ENCODE peak calls at places on chromosome 5, in eight cellular contexts. One of them, this sample, is unnamed.

GRCh38 chr5:50667079-50667652 is 729 bp downstream of the PARP8 start:
- DNase-seq in stomach: peak; percentile 63
- DNase-seq in keratinocyte: no peak
- DNase-seq in GM23248: peak; percentile 75
- DNase-seq in CD4-positive, CD25-positive, alpha-beta regulatory T cell: no peak
- DNase-seq in neural progenitor cell: peak; percentile 82
- DNase-seq in Peyer's patch: peak; percentile 70
- DNase-seq in H9: peak; percentile 66
- DNase-seq in this sample: peak; percentile 28

GRCh38 chr5:90558344-90559192 is at the start of gene ADGRV1:
- DNase-seq in H9: peak; percentile 99
- DNase-seq in GM23248: peak; percentile 30
- DNase-seq in Peyer's patch: no peak
- DNase-seq in neural progenitor cell: peak; percentile 99
- DNase-seq in keratinocyte: no peak
- DNase-seq in CD4-positive, CD25-positive, alpha-beta regulatory T cell: no peak
- DNase-seq in stomach: peak; percentile 77
- DNase-seq in this sample: peak; percentile 93

GRCh38 chr5:62044989-62045388 is 261.0 kb upstream of the KIF2A start:
- DNase-seq in H9: no peak
- DNase-seq in GM23248: no peak
- DNase-seq in keratinocyte: no peak
- DNase-seq in CD4-positive, CD25-positive, alpha-beta regulatory T cell: no peak
- DNase-seq in neural progenitor cell: no peak
- DNase-seq in Peyer's patch: no peak
- DNase-seq in stomach: no peak
- DNase-seq in this sample: no peak

GRCh38 chr5:157827429-157827828 is 31.5 kb downstream of the CLINT1 start:
- DNase-seq in keratinocyte: no peak
- DNase-seq in H9: no peak
- DNase-seq in GM23248: peak; percentile 32
- DNase-seq in Peyer's patch: no peak
- DNase-seq in stomach: no peak
- DNase-seq in CD4-positive, CD25-positive, alpha-beta regulatory T cell: no peak
- DNase-seq in neural progenitor cell: no peak
- DNase-seq in this sample: no peak

GRCh38 chr5:74020488-74020887 is 394.5 kb downstream of the ARHGEF28 start:
- DNase-seq in H9: no peak
- DNase-seq in Peyer's patch: no peak
- DNase-seq in stomach: no peak
- DNase-seq in keratinocyte: no peak
- DNase-seq in neural progenitor cell: no peak
- DNase-seq in GM23248: no peak
- DNase-seq in CD4-positive, CD25-positive, alpha-beta regulatory T cell: no peak
- DNase-seq in this sample: no peak

GRCh38 chr5:118405650-118406061 is 582.7 kb downstream of the DTWD2 start:
- DNase-seq in stomach: no peak
- DNase-seq in keratinocyte: no peak
- DNase-seq in Peyer's patch: no peak
- DNase-seq in GM23248: no peak
- DNase-seq in CD4-positive, CD25-positive, alpha-beta regulatory T cell: no peak
- DNase-seq in neural progenitor cell: peak; percentile 35
- DNase-seq in H9: peak; percentile 54
- DNase-seq in this sample: peak; percentile 6

GRCh38 chr5:52204310-52204709 is 583.4 kb upstream of the ITGA1 start:
- DNase-seq in GM23248: no peak
- DNase-seq in stomach: no peak
- DNase-seq in keratinocyte: no peak
- DNase-seq in H9: no peak
- DNase-seq in CD4-positive, CD25-positive, alpha-beta regulatory T cell: no peak
- DNase-seq in Peyer's patch: no peak
- DNase-seq in neural progenitor cell: no peak
- DNase-seq in this sample: no peak

GRCh38 chr5:17148481-17148880 is 69.0 kb upstream of the BASP1 start:
- DNase-seq in Peyer's patch: no peak
- DNase-seq in H9: no peak
- DNase-seq in neural progenitor cell: no peak
- DNase-seq in stomach: no peak
- DNase-seq in GM23248: no peak
- DNase-seq in keratinocyte: no peak
- DNase-seq in CD4-positive, CD25-positive, alpha-beta regulatory T cell: no peak
- DNase-seq in this sample: no peak

GRCh38 chr5:59746261-59746765 is 147.2 kb downstream of the PDE4D start:
- DNase-seq in CD4-positive, CD25-positive, alpha-beta regulatory T cell: no peak
- DNase-seq in stomach: no peak
- DNase-seq in neural progenitor cell: no peak
- DNase-seq in keratinocyte: no peak
- DNase-seq in GM23248: peak; percentile 88
- DNase-seq in Peyer's patch: no peak
- DNase-seq in H9: no peak
- DNase-seq in this sample: no peak

GRCh38 chr5:40736103-40736875 is 19.5 kb downstream of the TTC33 start:
- DNase-seq in stomach: no peak
- DNase-seq in H9: no peak
- DNase-seq in keratinocyte: peak; percentile 17
- DNase-seq in CD4-positive, CD25-positive, alpha-beta regulatory T cell: peak; percentile 73
- DNase-seq in Peyer's patch: no peak
- DNase-seq in GM23248: peak; percentile 68
- DNase-seq in neural progenitor cell: peak; percentile 37
- DNase-seq in this sample: no peak

GRCh38 chr5:143101134-143101533 is 302.4 kb downstream of the NR3C1 start:
- DNase-seq in GM23248: no peak
- DNase-seq in stomach: no peak
- DNase-seq in Peyer's patch: no peak
- DNase-seq in H9: no peak
- DNase-seq in neural progenitor cell: no peak
- DNase-seq in CD4-positive, CD25-positive, alpha-beta regulatory T cell: peak; percentile 76
- DNase-seq in keratinocyte: no peak
- DNase-seq in this sample: no peak

GRCh38 chr5:103800728-103801127 is 238.1 kb upstream of the NUDT12 start:
- DNase-seq in stomach: no peak
- DNase-seq in neural progenitor cell: no peak
- DNase-seq in CD4-positive, CD25-positive, alpha-beta regulatory T cell: no peak
- DNase-seq in keratinocyte: no peak
- DNase-seq in Peyer's patch: no peak
- DNase-seq in GM23248: no peak
- DNase-seq in H9: no peak
- DNase-seq in this sample: no peak

GRCh38 chr5:139164020-139164419 is 34.1 kb downstream of the SIL1 start:
- DNase-seq in Peyer's patch: no peak
- DNase-seq in neural progenitor cell: no peak
- DNase-seq in H9: no peak
- DNase-seq in GM23248: peak; percentile 25
- DNase-seq in stomach: no peak
- DNase-seq in keratinocyte: no peak
- DNase-seq in CD4-positive, CD25-positive, alpha-beta regulatory T cell: no peak
- DNase-seq in this sample: no peak

GRCh38 chr5:180373475-180374269 is 20.5 kb upstream of the GFPT2 start:
- DNase-seq in Peyer's patch: no peak
- DNase-seq in stomach: no peak
- DNase-seq in H9: no peak
- DNase-seq in keratinocyte: no peak
- DNase-seq in CD4-positive, CD25-positive, alpha-beta regulatory T cell: no peak
- DNase-seq in GM23248: no peak
- DNase-seq in neural progenitor cell: no peak
- DNase-seq in this sample: no peak

GRCh38 chr5:43514471-43514815 is 505 bp downstream of the C5orf34 start:
- DNase-seq in keratinocyte: no peak
- DNase-seq in H9: no peak
- DNase-seq in GM23248: peak; percentile 93
- DNase-seq in CD4-positive, CD25-positive, alpha-beta regulatory T cell: no peak
- DNase-seq in stomach: no peak
- DNase-seq in neural progenitor cell: no peak
- DNase-seq in Peyer's patch: no peak
- DNase-seq in this sample: peak; percentile 6

GRCh38 chr5:68953151-68953884 is 140.5 kb upstream of the SLC30A5 start:
- DNase-seq in keratinocyte: no peak
- DNase-seq in neural progenitor cell: no peak
- DNase-seq in CD4-positive, CD25-positive, alpha-beta regulatory T cell: no peak
- DNase-seq in GM23248: no peak
- DNase-seq in stomach: no peak
- DNase-seq in H9: no peak
- DNase-seq in Peyer's patch: no peak
- DNase-seq in this sample: no peak

GRCh38 chr5:123080215-123080614 is 8.8 kb upstream of the PRDM6 start:
- DNase-seq in stomach: no peak
- DNase-seq in keratinocyte: no peak
- DNase-seq in H9: no peak
- DNase-seq in GM23248: no peak
- DNase-seq in CD4-positive, CD25-positive, alpha-beta regulatory T cell: no peak
- DNase-seq in Peyer's patch: no peak
- DNase-seq in neural progenitor cell: no peak
- DNase-seq in this sample: no peak

GRCh38 chr5:177116631-177117373 is 16.8 kb upstream of the NSD1 start:
- DNase-seq in Peyer's patch: peak; percentile 78
- DNase-seq in CD4-positive, CD25-positive, alpha-beta regulatory T cell: peak; percentile 89
- DNase-seq in neural progenitor cell: peak; percentile 61
- DNase-seq in H9: peak; percentile 92
- DNase-seq in stomach: peak; percentile 89
- DNase-seq in GM23248: peak; percentile 88
- DNase-seq in keratinocyte: peak; percentile 9
- DNase-seq in this sample: no peak

GRCh38 chr5:92641031-92641962 is 939.7 kb downstream of the NR2F1-AS1 start:
- DNase-seq in stomach: no peak
- DNase-seq in keratinocyte: no peak
- DNase-seq in GM23248: peak; percentile 56
- DNase-seq in CD4-positive, CD25-positive, alpha-beta regulatory T cell: no peak
- DNase-seq in Peyer's patch: no peak
- DNase-seq in H9: no peak
- DNase-seq in neural progenitor cell: no peak
- DNase-seq in this sample: no peak

GRCh38 chr5:169065400-169065799 is 235.5 kb downstream of the SLIT3 start:
- DNase-seq in H9: no peak
- DNase-seq in keratinocyte: no peak
- DNase-seq in GM23248: peak; percentile 17
- DNase-seq in CD4-positive, CD25-positive, alpha-beta regulatory T cell: no peak
- DNase-seq in Peyer's patch: no peak
- DNase-seq in stomach: no peak
- DNase-seq in neural progenitor cell: no peak
- DNase-seq in this sample: no peak
- H3K9me3 ChIP-seq in H9: no peaks in the 10 kb centered on the region
- H3K9me3 ChIP-seq in keratinocyte: no peaks in the 10 kb centered on the region
- H3K9me3 ChIP-seq in GM23248: no peaks in the 10 kb centered on the region
- H3K9me3 ChIP-seq in CD4-positive, CD25-positive, alpha-beta regulatory T cell: no peaks in the 10 kb centered on the region
- H3K9me3 ChIP-seq in Peyer's patch: no peaks in the 10 kb centered on the region
- H3K9me3 ChIP-seq in stomach: no peaks in the 10 kb centered on the region
- H3K9me3 ChIP-seq in neural progenitor cell: no peaks in the 10 kb centered on the region
- H3K9me3 ChIP-seq in this sample: no peaks in the 10 kb centered on the region

DNA sequence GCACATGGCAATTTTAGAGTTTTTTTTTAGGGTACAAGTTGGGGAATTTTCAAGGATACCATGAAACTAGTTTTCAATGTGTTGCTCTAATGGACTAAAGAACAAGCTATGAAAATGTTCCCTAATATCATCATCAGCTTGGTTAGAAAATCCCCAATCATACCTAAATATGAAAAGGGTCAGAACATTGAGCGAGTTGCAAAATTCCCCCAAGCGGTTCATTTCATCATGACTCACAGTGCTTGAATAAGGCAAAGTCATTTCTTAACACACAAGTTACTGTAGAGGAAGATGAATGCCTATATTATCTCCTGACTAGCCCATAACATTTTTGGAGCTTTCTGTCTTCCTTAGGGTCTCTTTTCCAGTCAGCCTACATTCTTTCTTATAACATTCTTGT is 62.7 kb downstream of the ST8SIA4 start:
- DNase-seq in Peyer's patch: no peak
- DNase-seq in GM23248: peak; percentile 39
- DNase-seq in H9: no peak
- DNase-seq in keratinocyte: no peak
- DNase-seq in stomach: no peak
- DNase-seq in neural progenitor cell: no peak
- DNase-seq in CD4-positive, CD25-positive, alpha-beta regulatory T cell: peak; percentile 50
- DNase-seq in this sample: no peak
- H3K9me3 ChIP-seq in Peyer's patch: no peaks in the 10 kb centered on the region
- H3K9me3 ChIP-seq in GM23248: no peaks in the 10 kb centered on the region
- H3K9me3 ChIP-seq in H9: no peaks in the 10 kb centered on the region
- H3K9me3 ChIP-seq in keratinocyte: no peaks in the 10 kb centered on the region
- H3K9me3 ChIP-seq in stomach: no peaks in the 10 kb centered on the region
- H3K9me3 ChIP-seq in neural progenitor cell: no peaks in the 10 kb centered on the region
- H3K9me3 ChIP-seq in CD4-positive, CD25-positive, alpha-beta regulatory T cell: no peaks in the 10 kb centered on the region
- H3K9me3 ChIP-seq in this sample: no peaks in the 10 kb centered on the region

GRCh38 chr5:144418719-144419118 is 248.0 kb downstream of the KCTD16 start:
- DNase-seq in CD4-positive, CD25-positive, alpha-beta regulatory T cell: no peak
- DNase-seq in H9: no peak
- DNase-seq in stomach: no peak
- DNase-seq in neural progenitor cell: no peak
- DNase-seq in GM23248: no peak
- DNase-seq in Peyer's patch: no peak
- DNase-seq in keratinocyte: no peak
- DNase-seq in this sample: no peak

GRCh38 chr5:144427871-144428270 is 257.2 kb downstream of the KCTD16 start:
- DNase-seq in stomach: no peak
- DNase-seq in Peyer's patch: no peak
- DNase-seq in neural progenitor cell: no peak
- DNase-seq in H9: no peak
- DNase-seq in GM23248: no peak
- DNase-seq in CD4-positive, CD25-positive, alpha-beta regulatory T cell: no peak
- DNase-seq in keratinocyte: no peak
- DNase-seq in this sample: no peak

GRCh38 chr5:144421411-144421810 is 250.7 kb downstream of the KCTD16 start:
- DNase-seq in GM23248: peak; percentile 20
- DNase-seq in Peyer's patch: no peak
- DNase-seq in neural progenitor cell: no peak
- DNase-seq in stomach: no peak
- DNase-seq in CD4-positive, CD25-positive, alpha-beta regulatory T cell: no peak
- DNase-seq in keratinocyte: no peak
- DNase-seq in H9: no peak
- DNase-seq in this sample: no peak

GRCh38 chr5:144416196-144416595 is 245.5 kb downstream of the KCTD16 start:
- DNase-seq in GM23248: no peak
- DNase-seq in keratinocyte: no peak
- DNase-seq in H9: no peak
- DNase-seq in Peyer's patch: no peak
- DNase-seq in neural progenitor cell: no peak
- DNase-seq in CD4-positive, CD25-positive, alpha-beta regulatory T cell: no peak
- DNase-seq in stomach: no peak
- DNase-seq in this sample: no peak

GRCh38 chr5:144422025-144422424 is 251.4 kb downstream of the KCTD16 start:
- DNase-seq in H9: no peak
- DNase-seq in CD4-positive, CD25-positive, alpha-beta regulatory T cell: no peak
- DNase-seq in neural progenitor cell: peak; percentile 13
- DNase-seq in Peyer's patch: no peak
- DNase-seq in keratinocyte: no peak
- DNase-seq in stomach: no peak
- DNase-seq in GM23248: no peak
- DNase-seq in this sample: no peak
- H3K9me3 ChIP-seq in H9: no peaks in the 10 kb centered on the region
- H3K9me3 ChIP-seq in CD4-positive, CD25-positive, alpha-beta regulatory T cell: no peaks in the 10 kb centered on the region
- H3K9me3 ChIP-seq in neural progenitor cell: no peaks in the 10 kb centered on the region
- H3K9me3 ChIP-seq in Peyer's patch: no peaks in the 10 kb centered on the region
- H3K9me3 ChIP-seq in keratinocyte: no peaks in the 10 kb centered on the region
- H3K9me3 ChIP-seq in stomach: no peaks in the 10 kb centered on the region
- H3K9me3 ChIP-seq in GM23248: no peaks in the 10 kb centered on the region
- H3K9me3 ChIP-seq in this sample: no peaks in the 10 kb centered on the region

DNA sequence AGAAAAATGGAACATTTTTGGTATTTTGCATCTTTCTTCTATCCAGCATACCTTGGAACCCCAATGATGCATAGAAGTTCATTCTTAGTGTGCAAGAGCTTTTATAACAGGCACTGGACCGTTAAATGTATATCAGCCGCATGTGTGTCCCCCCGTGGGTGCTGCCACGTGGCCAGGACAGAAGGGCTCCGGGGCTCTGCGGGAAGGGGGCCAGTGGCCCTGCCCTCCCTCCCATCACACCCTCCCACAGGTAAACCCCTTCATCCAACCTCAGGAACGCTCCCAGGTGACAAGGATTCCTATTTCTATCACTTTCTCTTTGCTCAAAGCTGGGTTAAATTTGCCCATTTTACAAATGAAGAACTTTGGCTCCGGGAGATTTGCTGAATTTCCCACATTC is 393.4 kb upstream of the IRX4 start:
- DNase-seq in GM23248: no peak
- DNase-seq in neural progenitor cell: no peak
- DNase-seq in Peyer's patch: no peak
- DNase-seq in keratinocyte: no peak
- DNase-seq in CD4-positive, CD25-positive, alpha-beta regulatory T cell: no peak
- DNase-seq in stomach: no peak
- DNase-seq in H9: no peak
- DNase-seq in this sample: no peak
- H3K9me3 ChIP-seq in GM23248: no peaks in the 10 kb centered on the region
- H3K9me3 ChIP-seq in neural progenitor cell: no peaks in the 10 kb centered on the region
- H3K9me3 ChIP-seq in Peyer's patch: no peaks in the 10 kb centered on the region
- H3K9me3 ChIP-seq in keratinocyte: peaks cover 6% of the 10 kb centered on the region
- H3K9me3 ChIP-seq in CD4-positive, CD25-positive, alpha-beta regulatory T cell: no peaks in the 10 kb centered on the region
- H3K9me3 ChIP-seq in stomach: no peaks in the 10 kb centered on the region
- H3K9me3 ChIP-seq in H9: no peaks in the 10 kb centered on the region
- H3K9me3 ChIP-seq in this sample: no peaks in the 10 kb centered on the region